ENCODE peak calls at places on chromosomes 5 and 9, in four cellular contexts. J is GM12878, G is heart left ventricle, A is stomach. E is an unnamed sample.

GRCh38 chr9:26685857-26686256 is 206.7 kb downstream of the CAAP1 start:
- DNase-seq in J (no peak), G (no peak), A (no peak), E (no peak)

GRCh38 chr5:64869419-64869818 is 100.7 kb downstream of the CWC27 start:
- DNase-seq in J (no peak), G (no peak), A (no peak), E (no peak)

GRCh38 chr5:168317521-168318147 is 26.2 kb downstream of the WWC1 start:
- DNase-seq in J (no peak), G (no peak), A (peak; percentile 44), E (no peak)

GRCh38 chr9:21657966-21658667 is 144.3 kb upstream of the MTAP start:
- DNase-seq in J (no peak), G (no peak), A (no peak), E (no peak)

GRCh38 chr5:72156921-72157320 is 49.6 kb downstream of the MAP1B start:
- DNase-seq in J (no peak), G (no peak), A (no peak), E (no peak)

GRCh38 chr5:84403773-84404172 is 19.1 kb upstream of the EDIL3 start:
- DNase-seq in J (no peak), G (no peak), A (no peak), E (no peak)

GRCh38 chr9:114932502-114932901 is 2.1 kb upstream of the TNFSF8 start:
- DNase-seq in J (no peak), G (no peak), A (no peak), E (no peak)

GRCh38 chr9:79184821-79185220 is 386.9 kb upstream of the TLE4 start:
- DNase-seq in J (no peak), G (no peak), A (no peak), E (no peak)

GRCh38 chr9:127516835-127517607 is 65.7 kb downstream of the LRSAM1 start:
- DNase-seq in J (no peak), G (no peak), A (no peak), E (no peak)

GRCh38 chr9:127519301-127520166 is 68.2 kb downstream of the LRSAM1 start:
- DNase-seq in J (peak; percentile 19), G (no peak), A (no peak), E (peak; percentile 54)

GRCh38 chr9:127517620-127518019 is 66.3 kb downstream of the LRSAM1 start:
- DNase-seq in J (no peak), G (no peak), A (no peak), E (no peak)

GRCh38 chr9:127520941-127521918 is 69.9 kb downstream of the LRSAM1 start:
- DNase-seq in J (no peak), G (no peak), A (no peak), E (peak; percentile 67)

DNA sequence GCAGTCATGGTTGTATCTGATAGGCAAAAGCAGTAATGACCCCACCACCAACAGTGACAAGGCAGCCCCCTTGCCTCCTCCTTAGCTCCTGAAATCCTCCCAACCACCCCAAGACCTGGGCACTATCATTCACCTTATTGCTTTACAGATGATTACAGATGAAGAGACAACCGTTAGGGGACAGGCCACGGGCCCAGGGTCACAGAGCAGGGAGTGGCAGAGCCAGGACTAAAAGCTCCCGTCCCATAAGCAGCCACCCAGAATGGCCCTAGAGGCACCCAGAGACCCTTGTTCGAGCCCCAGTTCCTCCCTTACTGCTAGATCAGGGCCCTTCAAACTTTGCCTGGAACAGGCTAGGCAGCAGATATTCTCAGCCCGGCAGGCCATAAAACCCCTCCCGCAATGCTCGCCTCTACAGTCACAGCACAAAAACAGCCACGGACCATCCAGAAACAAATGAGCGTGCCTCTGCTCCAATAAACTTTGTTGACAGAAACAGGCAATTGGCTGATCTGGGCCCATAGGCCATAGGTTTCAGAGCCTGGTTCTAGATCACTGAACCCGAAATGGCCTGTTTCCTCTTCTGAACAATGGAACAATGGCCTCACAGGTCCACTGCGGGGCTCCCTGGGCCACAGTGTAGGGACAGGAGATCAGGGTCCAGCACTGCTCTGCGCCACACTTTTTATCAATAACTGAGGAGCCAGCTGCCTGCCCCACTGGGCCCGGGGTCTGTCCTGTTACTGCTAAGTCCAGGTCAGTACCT is 67.0 kb downstream of the LRSAM1 start:
- DNase-seq in J (peak; percentile 31), G (no peak), A (no peak), E (no peak)
- H3K4me1 ChIP-seq in J (peaks cover 13% of the 10 kb centered on the region), G (peaks cover 39% of the 10 kb centered on the region), A (peaks cover 43% of the 10 kb centered on the region), E (peaks cover 38% of the 10 kb centered on the region)

DNA sequence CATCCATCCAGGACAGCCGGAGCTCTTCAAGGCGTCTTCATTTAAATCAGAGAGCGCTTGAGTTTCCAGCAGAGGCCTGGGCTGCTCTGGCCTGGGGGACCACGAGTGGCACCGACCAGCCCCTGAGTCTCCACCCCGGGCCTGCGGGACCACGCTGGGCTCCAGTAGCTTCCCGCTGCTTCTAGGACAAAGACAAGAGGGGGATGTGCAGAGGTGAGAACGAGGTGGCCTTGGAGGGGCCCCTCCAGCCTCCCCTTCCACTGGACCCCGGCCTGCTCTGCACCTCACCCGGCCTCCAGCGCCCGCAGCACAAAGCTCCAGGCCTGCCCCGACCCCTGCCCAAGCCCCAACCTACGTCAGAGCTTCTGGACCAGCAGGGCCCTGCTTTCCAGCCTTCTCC is 81.6 kb downstream of the IRX2 start:
- DNase-seq in J (no peak), G (no peak), A (no peak), E (no peak)
- H3K4me3 ChIP-seq in J (no peak overlapping the region), G (no peak overlapping the region), A (no peak overlapping the region), E (no peak overlapping the region)

GRCh38 chr9:129102095-129102525 is 8.5 kb downstream of the CRAT start:
- DNase-seq in J (no peak), G (no peak), A (no peak), E (no peak)

GRCh38 chr9:129098328-129098727 is 12.3 kb downstream of the CRAT start:
- DNase-seq in J (no peak), G (no peak), A (no peak), E (no peak)

GRCh38 chr9:129102791-129103594 is 7.6 kb downstream of the CRAT start:
- DNase-seq in J (no peak), G (peak; percentile 66), A (peak; percentile 63), E (peak; percentile 58)

GRCh38 chr9:129101279-129101678 is 9.3 kb downstream of the CRAT start:
- DNase-seq in J (no peak), G (no peak), A (no peak), E (no peak)

GRCh38 chr9:129100383-129101169 is 10.0 kb downstream of the CRAT start:
- DNase-seq in J (no peak), G (no peak), A (no peak), E (no peak)
- TF ChIP-seq POLR2A in J (no peak), G (no peak), A (no peak), E (no peak)

GRCh38 chr5:142817031-142817430 is 46.9 kb downstream of the ARHGAP26 start:
- DNase-seq in J (no peak), G (no peak), A (no peak), E (no peak)
- H3K4me1 ChIP-seq in J (no peaks in the 10 kb centered on the region), G (peaks cover 72% of the 10 kb centered on the region), A (peaks cover 88% of the 10 kb centered on the region), E (peaks cover 9% of the 10 kb centered on the region)

DNA sequence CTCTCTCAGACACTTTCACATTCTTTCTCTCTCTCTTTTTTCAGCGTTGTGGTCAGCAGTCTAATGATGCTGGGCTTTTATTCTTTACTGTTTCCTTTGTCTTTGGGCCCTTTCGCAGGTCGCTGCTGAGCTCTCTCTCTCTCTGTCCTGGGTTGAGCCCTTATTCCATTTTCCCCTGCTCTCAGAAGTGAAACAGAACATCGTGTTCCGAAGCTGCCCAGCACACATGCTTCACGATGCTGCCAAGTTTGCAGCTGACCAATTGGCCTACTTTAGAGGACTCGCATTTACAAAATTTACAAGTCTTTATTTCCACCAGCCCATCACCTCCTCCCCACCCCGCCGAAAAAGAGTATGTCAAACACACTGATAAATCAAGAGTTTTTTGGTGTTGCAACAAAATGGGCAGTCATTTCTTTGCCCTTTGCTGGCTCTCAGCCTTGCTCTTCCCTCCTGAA is 44.4 kb upstream of the PIK3R1 start:
- DNase-seq in J (no peak), G (peak; percentile 79), A (peak; percentile 31), E (peak; percentile 54)
- H3K4me3 ChIP-seq in J (no peak overlapping the region), G (no peak overlapping the region), A (no peak overlapping the region), E (no peak overlapping the region)